ENCODE peak calls at places on chromosomes 12 and 14, in nine cellular contexts. X is NCI-H774; S is fibroblast of the conjunctiva; P is K562; A is nucleus accumbens; C is HFFc6; M is activated CD4-positive, alpha-beta T cell treated with anti-CD3 and anti-CD28 coated beads for 24 hours; J is NCI-H748 treated with DMSO at 0.1 percent for 48 hours; T is iris pigment epithelial cell. D is an unnamed sample.

GRCh38 chr14:59771577-59771976 is 99.0 kb downstream of the RTN1 start:
- DNase-seq in X (peak), S (no peak), P (no peak), A (no peak), C (no peak), M (no peak), J (peak), T (peak), D (no peak)

GRCh38 chr12:91180577-91180976 is 2.0 kb downstream of the DCN start:
- DNase-seq in X (no peak), S (peak), P (no peak), A (no peak), C (peak), M (no peak), J (no peak), T (peak), D (no peak)

GRCh38 chr12:48184549-48184922 is 1.1 kb downstream of the CCDC184 start:
- DNase-seq in X (no peak), S (no peak), P (no peak), A (no peak), C (no peak), M (no peak), J (no peak), T (no peak), D (no peak)

GRCh38 chr14:33201116-33201515 is 262.4 kb downstream of the NPAS3 start:
- DNase-seq in X (no peak), S (no peak), P (no peak), A (no peak), C (no peak), M (no peak), J (no peak), T (no peak), D (no peak)

GRCh38 chr14:92646952-92647461 is 101.4 kb downstream of the LGMN start:
- DNase-seq in X (no peak), S (peak), P (no peak), A (no peak), C (peak), M (no peak), J (no peak), T (peak), D (no peak)

GRCh38 chr12:103846415-103846814 is 5.4 kb upstream of the NT5DC3 start:
- DNase-seq in X (no peak), S (no peak), P (no peak), A (no peak), C (no peak), M (no peak), J (no peak), T (no peak), D (no peak)

GRCh38 chr12:49296034-49296835 is 1.3 kb downstream of the PRPH start:
- DNase-seq in X (peak), S (no peak), P (peak), A (no peak), C (no peak), M (peak), J (peak), T (no peak), D (no peak)

GRCh38 chr12:94228488-94228907 is 80.1 kb downstream of the PLXNC1 start:
- DNase-seq in X (no peak), S (no peak), P (no peak), A (no peak), C (no peak), M (no peak), J (no peak), T (no peak), D (no peak)

GRCh38 chr12:96635844-96636243 is 146.5 kb downstream of the CFAP54 start:
- DNase-seq in X (no peak), S (no peak), P (no peak), A (no peak), C (no peak), M (no peak), J (no peak), T (no peak), D (no peak)

GRCh38 chr12:121364657-121365265 is 12.6 kb upstream of the ANAPC5 start:
- DNase-seq in X (no peak), S (no peak), P (no peak), A (no peak), C (peak), M (no peak), J (no peak), T (no peak), D (no peak)

GRCh38 chr12:67091204-67091603 is 178.0 kb upstream of the CAND1 start:
- DNase-seq in X (no peak), S (no peak), P (no peak), A (no peak), C (no peak), M (no peak), J (no peak), T (no peak), D (peak)

GRCh38 chr12:5148880-5149279 is 105.2 kb downstream of the KCNA5 start:
- DNase-seq in X (no peak), S (no peak), P (no peak), A (no peak), C (no peak), M (no peak), J (no peak), T (no peak), D (no peak)

GRCh38 chr12:4153343-4153892 is 120.1 kb upstream of the CCND2 start:
- DNase-seq in X (no peak), S (no peak), P (peak), A (no peak), C (no peak), M (peak), J (no peak), T (no peak), D (no peak)

GRCh38 chr12:29212682-29213397 is 63.8 kb downstream of the FAR2 start:
- DNase-seq in X (no peak), S (no peak), P (no peak), A (no peak), C (no peak), M (no peak), J (no peak), T (no peak), D (no peak)

GRCh38 chr12:2258035-2258434 is 205.2 kb downstream of the CACNA1C start:
- DNase-seq in X (no peak), S (no peak), P (no peak), A (no peak), C (no peak), M (no peak), J (no peak), T (peak), D (no peak)

GRCh38 chr12:126404293-126404851 is 1339.1 kb downstream of the AACS start:
- DNase-seq in X (no peak), S (no peak), P (no peak), A (no peak), C (no peak), M (no peak), J (peak), T (peak), D (no peak)

GRCh38 chr14:57389646-57390036 is 745 bp upstream of the NAA30 start:
- DNase-seq in X (no peak), S (no peak), P (peak), A (no peak), C (no peak), M (no peak), J (no peak), T (no peak), D (no peak)

GRCh38 chr14:71362282-71362681 is 455.0 kb downstream of the PCNX1 start:
- DNase-seq in X (no peak), S (no peak), P (peak), A (no peak), C (no peak), M (no peak), J (no peak), T (no peak), D (no peak)

GRCh38 chr12:46386360-46386867 is 13.8 kb upstream of the SLC38A2 start:
- DNase-seq in X (no peak), S (peak), P (no peak), A (no peak), C (peak), M (no peak), J (no peak), T (peak), D (no peak)

GRCh38 chr12:68405292-68405900 is 73.2 kb upstream of the MDM1 start:
- DNase-seq in X (no peak), S (no peak), P (no peak), A (no peak), C (no peak), M (no peak), J (no peak), T (peak), D (no peak)

GRCh38 chr12:15834575-15834974 is 45.4 kb upstream of the EPS8 start:
- DNase-seq in X (no peak), S (peak), P (no peak), A (no peak), C (no peak), M (no peak), J (no peak), T (peak), D (no peak)

GRCh38 chr14:44783899-44784298 is 177.8 kb downstream of the KLHL28 start:
- DNase-seq in X (no peak), S (no peak), P (no peak), A (no peak), C (no peak), M (no peak), J (no peak), T (no peak), D (no peak)

GRCh38 chr12:43988838-43989560 is 153.1 kb downstream of the TMEM117 start:
- DNase-seq in X (no peak), S (no peak), P (no peak), A (no peak), C (no peak), M (no peak), J (no peak), T (peak), D (no peak)

GRCh38 chr12:125124320-125124966 is 59.2 kb downstream of the AACS start:
- DNase-seq in X (no peak), S (no peak), P (no peak), A (no peak), C (no peak), M (no peak), J (no peak), T (no peak), D (no peak)